ENCODE peak calls at places on chromosomes 12 and 14, in eight cellular contexts. T, U, Q, F, R, I, N and C are unnamed samples.

GRCh38 chr12:71731439-71732356 is 23.0 kb upstream of the RAB21 start:
- DNase-seq in T (no peak), U (peak), Q (no peak), F (no peak), R (peak), I (no peak), N (no peak), C (no peak)

GRCh38 chr14:90495357-90496276 is 98.8 kb downstream of the CALM1 start:
- DNase-seq in T (peak), U (peak), Q (no peak), F (no peak), R (peak), I (peak), N (peak), C (no peak)

GRCh38 chr12:86772688-86773087 is 516.5 kb upstream of the MGAT4C start:
- DNase-seq in T (no peak), U (no peak), Q (no peak), F (no peak), R (no peak), I (no peak), N (peak), C (no peak)

GRCh38 chr14:71143391-71144290 is 236.4 kb downstream of the PCNX1 start:
- DNase-seq in T (no peak), U (peak), Q (no peak), F (no peak), R (peak), I (no peak), N (no peak), C (no peak)

GRCh38 chr12:63276537-63277365 is 125.8 kb upstream of the AVPR1A start:
- DNase-seq in T (no peak), U (peak), Q (no peak), F (no peak), R (peak), I (no peak), N (no peak), C (peak)

GRCh38 chr12:24822121-24822899 is 126.6 kb downstream of the BCAT1 start:
- DNase-seq in T (no peak), U (peak), Q (no peak), F (no peak), R (peak), I (no peak), N (no peak), C (no peak)

GRCh38 chr12:90287585-90287984 is 578.9 kb upstream of the ATP2B1 start:
- DNase-seq in T (no peak), U (no peak), Q (no peak), F (no peak), R (no peak), I (no peak), N (no peak), C (no peak)

GRCh38 chr14:56359245-56359644 is 220.4 kb upstream of the TMEM260 start:
- DNase-seq in T (no peak), U (no peak), Q (no peak), F (no peak), R (peak), I (no peak), N (no peak), C (no peak)

GRCh38 chr12:64699504-64700115 is 59.6 kb downstream of the GNS start:
- DNase-seq in T (peak), U (no peak), Q (no peak), F (no peak), R (peak), I (no peak), N (no peak), C (no peak)

GRCh38 chr14:22400590-22401259 is 188.3 kb downstream of the DAD1 start:
- DNase-seq in T (no peak), U (no peak), Q (no peak), F (no peak), R (no peak), I (no peak), N (no peak), C (no peak)

GRCh38 chr12:2287151-2287550 is 234.4 kb downstream of the CACNA1C start:
- DNase-seq in T (peak), U (no peak), Q (no peak), F (no peak), R (no peak), I (no peak), N (no peak), C (no peak)

GRCh38 chr12:106954462-106955376 is 988 bp upstream of the TMEM263 start:
- DNase-seq in T (peak), U (peak), Q (peak), F (peak), R (peak), I (peak), N (no peak), C (peak)

GRCh38 chr14:96571311-96571710 is 69.1 kb downstream of the PAPOLA start:
- DNase-seq in T (no peak), U (no peak), Q (no peak), F (no peak), R (no peak), I (no peak), N (no peak), C (no peak)

GRCh38 chr12:43599066-43599465 is 47.1 kb upstream of the ADAMTS20 start:
- DNase-seq in T (no peak), U (no peak), Q (no peak), F (no peak), R (no peak), I (no peak), N (no peak), C (no peak)

GRCh38 chr12:25960176-25960575 is 1.7 kb downstream of the RASSF8 start:
- DNase-seq in T (no peak), U (peak), Q (peak), F (no peak), R (peak), I (no peak), N (no peak), C (peak)

GRCh38 chr12:15157200-15157599 is 64.0 kb downstream of the RERG start:
- DNase-seq in T (no peak), U (no peak), Q (no peak), F (no peak), R (peak), I (no peak), N (no peak), C (no peak)

GRCh38 chr14:97995571-97995970 is 1198.4 kb downstream of the VRK1 start:
- DNase-seq in T (no peak), U (no peak), Q (no peak), F (no peak), R (no peak), I (no peak), N (no peak), C (no peak)
- TF ChIP-seq CTCF in T (no peak), U (no peak), Q (no peak), F (no peak), R (no peak), I (no peak), N (no peak), C (no peak)

GRCh38 chr12:120994589-120995337 is 16.4 kb downstream of the HNF1A start:
- DNase-seq in T (no peak), U (no peak), Q (no peak), F (no peak), R (no peak), I (no peak), N (no peak), C (no peak)
- TF ChIP-seq CTCF in T (no peak), U (no peak), Q (no peak), F (no peak), R (no peak), I (no peak), N (no peak), C (no peak)

GRCh38 chr12:20122274-20122673 is 246.1 kb upstream of the PDE3A start:
- DNase-seq in T (no peak), U (no peak), Q (no peak), F (no peak), R (no peak), I (no peak), N (no peak), C (no peak)
- TF ChIP-seq CTCF in T (no peak), U (no peak), Q (no peak), F (no peak), R (no peak), I (no peak), N (no peak), C (no peak)

GRCh38 chr14:100155049-100155621 is 4.3 kb downstream of the DEGS2 start:
- DNase-seq in T (no peak), U (no peak), Q (no peak), F (no peak), R (peak), I (no peak), N (peak), C (peak)
- TF ChIP-seq CTCF in T (no peak), U (peak), Q (peak), F (no peak), R (peak), I (no peak), N (peak), C (peak)

GRCh38 chr12:20000229-20000869 is 368.0 kb upstream of the PDE3A start:
- DNase-seq in T (no peak), U (no peak), Q (no peak), F (no peak), R (peak), I (no peak), N (no peak), C (no peak)

GRCh38 chr12:19997996-19998395 is 370.3 kb upstream of the PDE3A start:
- DNase-seq in T (no peak), U (peak), Q (no peak), F (no peak), R (no peak), I (no peak), N (no peak), C (no peak)

GRCh38 chr12:19999793-20000138 is 368.6 kb upstream of the PDE3A start:
- DNase-seq in T (no peak), U (no peak), Q (no peak), F (no peak), R (no peak), I (no peak), N (no peak), C (no peak)

GRCh38 chr12:20003252-20003651 is 365.1 kb upstream of the PDE3A start:
- DNase-seq in T (no peak), U (no peak), Q (no peak), F (no peak), R (no peak), I (no peak), N (no peak), C (no peak)

DNA sequence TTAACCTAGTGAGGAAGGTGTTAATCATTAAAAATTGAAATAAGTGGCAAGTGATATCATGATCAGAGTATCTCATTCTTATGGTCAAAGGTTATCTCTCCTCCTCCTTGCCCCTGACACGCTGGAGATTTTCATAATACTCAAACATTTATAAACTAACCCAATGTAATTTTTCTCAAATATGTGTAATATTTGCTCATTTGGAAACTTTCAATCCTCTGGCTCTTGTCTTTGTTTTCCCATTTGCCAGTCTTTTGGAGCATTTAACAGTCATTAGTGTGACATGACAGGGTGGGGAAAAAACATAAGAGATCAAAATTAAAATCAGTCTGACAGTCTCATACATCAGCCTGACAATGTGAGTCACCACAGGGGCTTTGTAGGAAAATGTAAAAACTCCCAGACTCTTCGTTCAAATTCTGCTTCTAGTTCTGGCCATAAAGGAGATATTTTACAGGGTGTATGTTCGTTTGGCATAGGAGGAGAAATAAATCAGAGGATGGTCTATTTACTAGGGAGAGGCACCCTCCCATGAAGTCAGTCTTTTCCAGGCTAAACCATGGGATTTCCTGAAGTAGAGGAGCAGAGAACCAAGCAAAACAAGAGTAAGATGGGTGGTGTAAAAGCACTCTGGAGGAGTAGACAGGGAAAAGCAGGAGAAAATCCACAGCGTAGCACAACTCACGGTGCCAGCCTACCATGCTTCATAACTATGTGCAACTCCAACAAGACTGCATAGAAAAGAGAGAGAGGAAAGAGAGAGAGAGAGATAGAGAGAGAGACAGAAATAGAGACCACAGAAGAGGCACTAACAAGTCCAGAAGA is 369.2 kb upstream of the PDE3A start:
- DNase-seq in T (no peak), U (no peak), Q (no peak), F (no peak), R (no peak), I (no peak), N (no peak), C (no peak)
- TF ChIP-seq CTCF in T (no peak), U (no peak), Q (no peak), F (no peak), R (no peak), I (no peak), N (no peak), C (no peak)

GRCh38 chr14:86790408-86791364 is 1202.3 kb downstream of the GALC start:
- DNase-seq in T (no peak), U (no peak), Q (no peak), F (no peak), R (no peak), I (no peak), N (no peak), C (no peak)
- TF ChIP-seq CTCF in T (no peak), U (peak), Q (no peak), F (no peak), R (peak), I (no peak), N (no peak), C (no peak)

GRCh38 chr12:131912526-131913274 is 16.4 kb upstream of the PUS1 start:
- DNase-seq in T (peak), U (peak), Q (peak), F (peak), R (peak), I (peak), N (peak), C (no peak)
- TF ChIP-seq CTCF in T (no peak), U (no peak), Q (no peak), F (no peak), R (no peak), I (no peak), N (no peak), C (no peak)

DNA sequence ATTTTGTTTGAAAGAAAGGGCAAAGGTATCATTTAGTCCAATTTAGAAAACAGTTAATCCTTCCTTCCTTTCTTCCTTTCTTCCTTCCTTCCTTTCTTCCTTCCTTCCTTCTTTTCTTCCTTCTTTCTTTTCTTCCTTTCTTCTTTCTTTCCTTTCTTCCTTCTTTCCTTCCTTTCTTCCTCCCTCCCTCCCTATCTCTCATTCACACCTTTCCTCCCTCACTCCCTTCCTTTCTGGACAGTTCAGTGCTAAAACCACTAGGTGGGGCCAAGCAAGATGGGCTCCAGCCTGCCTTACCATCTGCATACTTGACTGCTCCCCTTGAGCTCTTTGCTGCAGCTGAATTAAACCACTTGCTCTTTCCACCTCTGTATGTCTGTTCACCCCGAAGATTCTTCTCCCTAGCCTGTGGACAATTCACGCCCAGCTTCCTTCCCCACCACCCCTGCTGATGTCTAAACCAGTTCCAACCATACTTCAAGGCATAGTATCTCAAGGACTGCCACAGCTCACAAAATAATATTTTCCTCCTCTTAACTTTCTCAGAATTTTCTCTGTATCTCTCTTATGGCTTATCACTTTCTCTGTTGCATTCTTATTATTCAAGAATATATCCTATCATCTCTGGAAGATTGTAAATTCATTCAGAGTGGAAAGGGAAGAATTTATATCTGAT is 78.0 kb downstream of the DBX2 start:
- DNase-seq in T (no peak), U (peak), Q (no peak), F (no peak), R (peak), I (no peak), N (no peak), C (peak)
- TF ChIP-seq CTCF in T (no peak), U (peak), Q (no peak), F (no peak), R (peak), I (no peak), N (peak), C (peak)

GRCh38 chr12:45338272-45338671 is 122.4 kb downstream of the ANO6 start:
- DNase-seq in T (no peak), U (no peak), Q (no peak), F (no peak), R (no peak), I (no peak), N (no peak), C (no peak)
- TF ChIP-seq CTCF in T (no peak), U (no peak), Q (no peak), F (no peak), R (no peak), I (no peak), N (no peak), C (no peak)